ENCODE peak calls at places on chromosomes 3 and 15, in five cellular contexts. J, O, V, W and I are unnamed samples.

GRCh38 chr3:48695113-48695753 is 9.5 kb upstream of the NCKIPSD start:
- DNase-seq in J (no peak), O (no peak), V (peak), W (no peak), I (peak)

GRCh38 chr3:169264711-169265110 is 398.8 kb downstream of the MECOM start:
- DNase-seq in J (no peak), O (no peak), V (no peak), W (no peak), I (peak)

GRCh38 chr3:186213946-186214345 is 105.1 kb upstream of the ETV5 start:
- DNase-seq in J (no peak), O (no peak), V (no peak), W (no peak), I (no peak)

GRCh38 chr15:88741046-88741445 is 62.2 kb upstream of the ACAN start:
- DNase-seq in J (no peak), O (no peak), V (no peak), W (no peak), I (no peak)

GRCh38 chr15:67955256-67955655 is 98.9 kb upstream of the PIAS1 start:
- DNase-seq in J (peak), O (no peak), V (no peak), W (no peak), I (peak)

GRCh38 chr15:67777773-67778172 is 47.5 kb upstream of the SKOR1 start:
- DNase-seq in J (no peak), O (no peak), V (no peak), W (no peak), I (no peak)

GRCh38 chr3:130894130-130894872 is 417 bp downstream of the ATP2C1 start:
- DNase-seq in J (peak), O (peak), V (peak), W (no peak), I (no peak)

GRCh38 chr3:58670506-58671125 is 4.0 kb upstream of the FAM3D start:
- DNase-seq in J (no peak), O (no peak), V (peak), W (no peak), I (no peak)

GRCh38 chr15:75164625-75165024 is 37.1 kb upstream of the C15orf39 start:
- DNase-seq in J (no peak), O (no peak), V (no peak), W (no peak), I (no peak)

GRCh38 chr3:46214751-46215352 is 6.7 kb upstream of the CCR1 start:
- DNase-seq in J (peak), O (peak), V (no peak), W (no peak), I (no peak)

GRCh38 chr3:29538610-29538958 is 257.7 kb downstream of the RBMS3 start:
- DNase-seq in J (no peak), O (no peak), V (no peak), W (no peak), I (no peak)

GRCh38 chr3:68904064-68904463 is 28.3 kb downstream of the TAFA4 start:
- DNase-seq in J (no peak), O (no peak), V (no peak), W (no peak), I (no peak)

GRCh38 chr3:14290631-14291385 is 111.6 kb upstream of the SLC6A6 start:
- DNase-seq in J (no peak), O (no peak), V (no peak), W (no peak), I (no peak)

GRCh38 chr15:64717735-64718495 is 57.5 kb downstream of the RBPMS2 start:
- DNase-seq in J (no peak), O (peak), V (no peak), W (no peak), I (no peak)

GRCh38 chr3:46845397-46845859 is 17.8 kb downstream of the MYL3 start:
- DNase-seq in J (peak), O (peak), V (no peak), W (peak), I (peak)

GRCh38 chr3:55634345-55634744 is 147.2 kb upstream of the WNT5A start:
- DNase-seq in J (no peak), O (no peak), V (no peak), W (no peak), I (no peak)

GRCh38 chr3:137692803-137693431 is 71.2 kb upstream of the SOX14 start:
- DNase-seq in J (peak), O (peak), V (peak), W (no peak), I (no peak)

GRCh38 chr3:69129531-69129930 is 7.1 kb upstream of the LMOD3 start:
- DNase-seq in J (no peak), O (no peak), V (no peak), W (no peak), I (no peak)

GRCh38 chr3:188510366-188510765 is 356.4 kb downstream of the LPP start:
- DNase-seq in J (no peak), O (no peak), V (no peak), W (no peak), I (peak)

GRCh38 chr3:53478166-53478830 is 16.1 kb upstream of the CACNA1D start:
- DNase-seq in J (no peak), O (no peak), V (no peak), W (no peak), I (no peak)

GRCh38 chr3:142450881-142451280 is 3.0 kb upstream of the XRN1 start:
- DNase-seq in J (no peak), O (no peak), V (no peak), W (no peak), I (no peak)

GRCh38 chr3:100063929-100064461 is 50.3 kb downstream of the FILIP1L start:
- DNase-seq in J (no peak), O (no peak), V (no peak), W (no peak), I (peak)

GRCh38 chr3:1824359-1824758 is 274.3 kb upstream of the CNTN4 start:
- DNase-seq in J (no peak), O (no peak), V (no peak), W (no peak), I (no peak)

GRCh38 chr3:153625506-153625905 is 463.5 kb downstream of the RAP2B start:
- DNase-seq in J (peak), O (no peak), V (no peak), W (no peak), I (no peak)

GRCh38 chr3:102909904-102910303 is 475.1 kb downstream of the ZPLD1 start:
- DNase-seq in J (no peak), O (no peak), V (no peak), W (no peak), I (no peak)

GRCh38 chr3:174198199-174198598 is 660.9 kb upstream of the NAALADL2 start:
- DNase-seq in J (no peak), O (no peak), V (no peak), W (no peak), I (peak)

GRCh38 chr3:73010158-73010557 is 13.5 kb downstream of the PPP4R2 start:
- DNase-seq in J (no peak), O (no peak), V (no peak), W (no peak), I (no peak)

GRCh38 chr15:79089331-79089889 is 1.2 kb downstream of the RASGRF1 start:
- DNase-seq in J (no peak), O (peak), V (peak), W (no peak), I (no peak)

GRCh38 chr15:57785039-57785438 is 78.5 kb downstream of the POLR2M start:
- DNase-seq in J (no peak), O (no peak), V (no peak), W (no peak), I (no peak)

GRCh38 chr3:128435058-128435457 is 31.6 kb downstream of the DNAJB8 start:
- DNase-seq in J (no peak), O (no peak), V (peak), W (no peak), I (no peak)

GRCh38 chr3:133444071-133444774 is 44.4 kb downstream of the BFSP2 start:
- DNase-seq in J (no peak), O (no peak), V (no peak), W (no peak), I (peak)

GRCh38 chr3:85790445-85791030 is 831.7 kb downstream of the CADM2 start:
- DNase-seq in J (no peak), O (no peak), V (peak), W (no peak), I (no peak)

GRCh38 chr3:184679056-184679502 is 32.8 kb downstream of the MAGEF1 start:
- DNase-seq in J (no peak), O (no peak), V (peak), W (no peak), I (peak)

GRCh38 chr3:31210068-31210650 is 315.7 kb upstream of the GADL1 start:
- DNase-seq in J (peak), O (no peak), V (no peak), W (no peak), I (no peak)
- TF ChIP-seq CTCF in J (peak), O (peak), V (no peak), W (no peak), I (no peak)

GRCh38 chr3:37913531-37913930 is 51.9 kb downstream of the CTDSPL start:
- DNase-seq in J (no peak), O (no peak), V (no peak), W (no peak), I (no peak)
- TF ChIP-seq CTCF in J (no peak), O (no peak), V (no peak), W (no peak), I (no peak)

DNA sequence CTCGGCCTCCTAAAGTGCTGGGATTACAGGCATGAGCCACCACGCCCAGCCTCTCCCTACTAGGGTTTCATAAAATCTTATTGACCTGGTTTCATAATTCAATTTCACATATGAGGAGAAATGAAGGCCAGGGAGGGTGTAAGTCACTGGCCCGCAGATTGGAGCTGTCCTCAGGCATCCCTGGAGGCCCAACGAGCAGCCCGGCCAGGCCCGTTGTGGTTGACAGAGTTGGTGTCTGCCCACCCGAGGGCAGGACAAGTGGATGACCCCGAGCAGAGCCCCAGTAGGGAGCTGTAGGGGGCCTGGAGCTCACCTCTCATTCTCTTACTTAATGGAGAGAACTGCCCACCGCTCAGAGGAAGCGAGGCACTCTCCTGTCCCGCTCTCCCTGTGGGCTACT is 78.9 kb downstream of the CPN2 start:
- DNase-seq in J (no peak), O (no peak), V (no peak), W (no peak), I (no peak)
- TF ChIP-seq CTCF in J (no peak), O (no peak), V (no peak), W (no peak), I (no peak)

GRCh38 chr15:39543651-39544050 is 37.2 kb upstream of the THBS1 start:
- DNase-seq in J (peak), O (no peak), V (no peak), W (no peak), I (peak)
- TF ChIP-seq CTCF in J (no peak), O (no peak), V (no peak), W (no peak), I (no peak)

GRCh38 chr3:40323946-40324345 is 14.4 kb downstream of the EIF1B start:
- DNase-seq in J (no peak), O (no peak), V (no peak), W (no peak), I (no peak)

GRCh38 chr3:40321818-40322217 is 12.3 kb downstream of the EIF1B start:
- DNase-seq in J (no peak), O (no peak), V (no peak), W (no peak), I (no peak)

GRCh38 chr3:40324621-40325020 is 15.1 kb downstream of the EIF1B start:
- DNase-seq in J (no peak), O (no peak), V (no peak), W (no peak), I (no peak)

GRCh38 chr3:40329081-40329480 is 19.6 kb downstream of the EIF1B start:
- DNase-seq in J (no peak), O (no peak), V (no peak), W (no peak), I (no peak)

GRCh38 chr3:40325465-40325864 is 16.0 kb downstream of the EIF1B start:
- DNase-seq in J (no peak), O (no peak), V (no peak), W (no peak), I (no peak)
- TF ChIP-seq CTCF in J (no peak), O (no peak), V (no peak), W (no peak), I (no peak)

GRCh38 chr3:5426094-5426883 is 238.8 kb downstream of the EDEM1 start:
- DNase-seq in J (peak), O (peak), V (peak), W (peak), I (peak)
- TF ChIP-seq CTCF in J (peak), O (peak), V (peak), W (peak), I (peak)

GRCh38 chr3:191300422-191300821 is 28.8 kb upstream of the CCDC50 start:
- DNase-seq in J (no peak), O (no peak), V (no peak), W (no peak), I (no peak)
- TF ChIP-seq CTCF in J (no peak), O (no peak), V (no peak), W (no peak), I (no peak)